ENCODE peak calls at places on chromosomes 1 and 21, in five cellular contexts. One of them, this sample, is unnamed.

GRCh38 chr21:41834926-41835663 is 44.0 kb downstream of the PRDM15 start:
- DNase-seq in dermis blood vessel endothelial cell: no peak
- DNase-seq in GM12865: no peak
- DNase-seq in cardiac fibroblast: no peak
- DNase-seq in tibial artery: no peak
- DNase-seq in this sample: no peak

GRCh38 chr1:10561955-10562354 is 87.2 kb downstream of the PEX14 start:
- DNase-seq in dermis blood vessel endothelial cell: no peak
- DNase-seq in GM12865: no peak
- DNase-seq in cardiac fibroblast: no peak
- DNase-seq in tibial artery: no peak
- DNase-seq in this sample: no peak

GRCh38 chr1:218521414-218522169 is 176.5 kb downstream of the TGFB2 start:
- DNase-seq in dermis blood vessel endothelial cell: peak
- DNase-seq in GM12865: peak
- DNase-seq in cardiac fibroblast: no peak
- DNase-seq in tibial artery: peak
- DNase-seq in this sample: peak

GRCh38 chr1:159873546-159873945 is 11.1 kb upstream of the VSIG8 start:
- DNase-seq in dermis blood vessel endothelial cell: no peak
- DNase-seq in GM12865: no peak
- DNase-seq in cardiac fibroblast: no peak
- DNase-seq in tibial artery: no peak
- DNase-seq in this sample: no peak

GRCh38 chr21:15978158-15978805 is 248.5 kb downstream of the USP25 start:
- DNase-seq in dermis blood vessel endothelial cell: no peak
- DNase-seq in GM12865: no peak
- DNase-seq in cardiac fibroblast: peak
- DNase-seq in tibial artery: no peak
- DNase-seq in this sample: no peak

GRCh38 chr1:168737446-168737845 is 8.4 kb upstream of the DPT start:
- DNase-seq in dermis blood vessel endothelial cell: no peak
- DNase-seq in GM12865: no peak
- DNase-seq in cardiac fibroblast: no peak
- DNase-seq in tibial artery: no peak
- DNase-seq in this sample: peak

GRCh38 chr21:45531393-45532215 is 10.6 kb downstream of the SLC19A1 start:
- DNase-seq in dermis blood vessel endothelial cell: no peak
- DNase-seq in GM12865: no peak
- DNase-seq in cardiac fibroblast: no peak
- DNase-seq in tibial artery: no peak
- DNase-seq in this sample: no peak

GRCh38 chr1:221712198-221712684 is 29.6 kb downstream of the DUSP10 start:
- DNase-seq in dermis blood vessel endothelial cell: no peak
- DNase-seq in GM12865: peak
- DNase-seq in cardiac fibroblast: peak
- DNase-seq in tibial artery: no peak
- DNase-seq in this sample: no peak

GRCh38 chr1:8889103-8889846 is 10.8 kb upstream of the ENO1 start:
- DNase-seq in dermis blood vessel endothelial cell: no peak
- DNase-seq in GM12865: no peak
- DNase-seq in cardiac fibroblast: peak
- DNase-seq in tibial artery: peak
- DNase-seq in this sample: no peak

GRCh38 chr1:4169991-4170390 is 269.9 kb upstream of the C1orf174 start:
- DNase-seq in dermis blood vessel endothelial cell: no peak
- DNase-seq in GM12865: no peak
- DNase-seq in cardiac fibroblast: no peak
- DNase-seq in tibial artery: no peak
- DNase-seq in this sample: no peak

GRCh38 chr1:58585591-58586151 is 8.6 kb upstream of the TACSTD2 start:
- DNase-seq in dermis blood vessel endothelial cell: peak
- DNase-seq in GM12865: no peak
- DNase-seq in cardiac fibroblast: peak
- DNase-seq in tibial artery: no peak
- DNase-seq in this sample: no peak

GRCh38 chr1:55725378-55725777 is 510.2 kb upstream of the USP24 start:
- DNase-seq in dermis blood vessel endothelial cell: no peak
- DNase-seq in GM12865: no peak
- DNase-seq in cardiac fibroblast: peak
- DNase-seq in tibial artery: no peak
- DNase-seq in this sample: no peak

This sample was measured in hippocampal formation.